ENCODE peak calls at places on chromosomes 3 and 15, in eight cellular contexts. L, G, H, E, A, V, U and W are unnamed samples.

GRCh38 chr15:83983634-83984458 is 251.7 kb upstream of the GOLGA6L4 start:
- DNase-seq in L (no peak), G (no peak), H (no peak), E (no peak), A (no peak), V (no peak), U (no peak), W (no peak)

GRCh38 chr15:63243101-63243500 is 34.3 kb upstream of the APH1B start:
- DNase-seq in L (no peak), G (peak; percentile 27), H (no peak), E (no peak), A (no peak), V (no peak), U (no peak), W (no peak)

GRCh38 chr3:111737712-111738097 is 121.4 kb upstream of the PHLDB2 start:
- DNase-seq in L (no peak), G (peak; percentile 72), H (peak; percentile 17), E (no peak), A (no peak), V (peak; percentile 90), U (no peak), W (peak; percentile 88)

GRCh38 chr15:73374599-73374998 is 5.8 kb upstream of the HCN4 start:
- DNase-seq in L (no peak), G (peak; percentile 86), H (no peak), E (peak; percentile 98), A (no peak), V (no peak), U (no peak), W (no peak)

GRCh38 chr3:46664971-46665762 is 28.3 kb downstream of the ALS2CL start:
- DNase-seq in L (no peak), G (peak; percentile 68), H (no peak), E (no peak), A (no peak), V (no peak), U (no peak), W (no peak)

GRCh38 chr3:143291826-143292447 is 172.4 kb downstream of the CHST2 start:
- DNase-seq in L (no peak), G (peak; percentile 28), H (no peak), E (no peak), A (no peak), V (no peak), U (no peak), W (peak; percentile 22)

GRCh38 chr3:127729556-127730056 is 56.9 kb downstream of the ABTB1 start:
- DNase-seq in L (no peak), G (no peak), H (no peak), E (no peak), A (no peak), V (no peak), U (no peak), W (no peak)

GRCh38 chr3:55189359-55189801 is 261.5 kb upstream of the LRTM1 start:
- DNase-seq in L (peak; percentile 57), G (no peak), H (no peak), E (no peak), A (no peak), V (no peak), U (no peak), W (no peak)

GRCh38 chr3:59759298-59760169 is 709.7 kb upstream of the CFAP20DC start:
- DNase-seq in L (no peak), G (no peak), H (no peak), E (no peak), A (no peak), V (peak; percentile 59), U (no peak), W (no peak)

GRCh38 chr3:12462159-12462962 is 21.9 kb upstream of the TSEN2 start:
- DNase-seq in L (no peak), G (no peak), H (peak; percentile 48), E (no peak), A (no peak), V (no peak), U (no peak), W (no peak)

GRCh38 chr3:39127296-39127906 is 19.9 kb downstream of the TTC21A start:
- DNase-seq in L (no peak), G (no peak), H (no peak), E (no peak), A (no peak), V (no peak), U (no peak), W (no peak)

GRCh38 chr3:39125837-39126500 is 18.5 kb downstream of the TTC21A start:
- DNase-seq in L (no peak), G (no peak), H (no peak), E (no peak), A (no peak), V (peak; percentile 34), U (no peak), W (peak; percentile 78)

GRCh38 chr3:39126532-39127071 is 19.1 kb downstream of the TTC21A start:
- DNase-seq in L (peak; percentile 89), G (no peak), H (peak; percentile 56), E (peak; percentile 62), A (no peak), V (peak; percentile 24), U (peak; percentile 52), W (no peak)

GRCh38 chr3:39122811-39123210 is 15.3 kb downstream of the TTC21A start:
- DNase-seq in L (no peak), G (no peak), H (no peak), E (no peak), A (no peak), V (no peak), U (no peak), W (no peak)

DNA sequence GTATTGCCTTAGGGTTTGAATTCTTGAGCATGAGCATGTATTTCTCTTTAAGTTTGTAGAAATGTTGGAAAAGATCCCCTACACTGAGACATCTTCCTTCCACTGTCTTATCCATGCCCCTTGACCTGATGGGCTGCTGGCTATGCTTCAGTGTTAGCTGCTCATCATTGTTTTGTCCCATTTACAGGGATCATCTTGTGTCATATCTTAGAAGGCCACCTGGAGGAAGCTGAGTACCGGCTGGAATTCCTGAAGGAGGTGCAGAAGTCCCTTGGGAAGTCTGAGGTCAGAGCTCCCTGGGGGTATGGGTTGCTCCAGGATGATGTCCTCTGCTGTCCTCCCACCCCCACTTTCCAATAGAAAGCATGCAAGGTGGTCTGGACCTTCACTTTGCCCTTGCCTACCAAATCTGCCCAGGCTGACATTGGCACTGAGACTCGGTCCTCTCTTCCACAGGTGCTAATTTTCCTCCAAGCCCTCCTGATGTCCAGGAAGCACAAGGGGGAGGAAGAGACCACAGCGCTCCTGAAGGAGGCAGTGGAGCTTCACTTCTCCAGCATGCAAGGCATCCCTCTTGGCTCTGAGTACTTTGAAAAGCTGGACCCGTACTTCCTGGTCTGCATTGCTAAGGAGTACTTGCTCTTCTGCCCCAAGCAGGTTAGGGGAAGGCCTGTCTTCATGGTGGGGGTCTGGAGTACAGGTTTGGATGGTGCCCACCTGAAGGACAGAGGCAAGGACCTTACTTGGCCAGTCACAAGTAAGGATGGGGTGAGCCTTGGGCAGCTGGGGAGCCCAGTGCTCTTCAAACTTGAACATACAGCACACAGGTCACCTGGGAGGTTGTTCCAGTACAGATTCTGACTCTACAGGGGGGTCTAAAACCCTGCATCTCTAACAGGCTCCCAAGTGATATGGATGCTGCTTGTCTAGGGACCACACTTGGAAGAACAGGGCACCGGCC is 17.7 kb downstream of the TTC21A start:
- DNase-seq in L (peak; percentile 77), G (no peak), H (peak; percentile 49), E (no peak), A (no peak), V (no peak), U (peak; percentile 26), W (peak; percentile 63)
- TF ChIP-seq CTCF in L (peak; percentile 72), G (peak; percentile 42), H (peak; percentile 57), E (peak; percentile 63), A (peak; percentile 37), V (peak; percentile 35), U (peak; percentile 42), W (peak; percentile 67)

DNA sequence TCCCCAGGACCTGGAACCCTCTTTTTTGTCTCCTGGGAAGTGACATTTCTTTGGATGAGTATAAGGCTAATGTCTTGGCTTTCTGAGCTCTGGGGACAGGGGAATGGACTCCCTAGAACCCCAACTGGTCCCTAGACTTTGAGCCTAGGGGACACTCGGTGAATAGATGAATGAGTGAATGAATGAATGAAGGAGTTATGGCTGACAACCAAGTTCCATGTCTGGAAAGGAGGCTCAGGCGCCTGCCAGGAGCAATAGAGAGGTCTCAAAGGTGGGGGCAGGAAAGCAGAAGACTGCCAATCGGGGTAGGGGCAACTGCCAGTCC is 712 bp upstream of the PRKCD start:
- DNase-seq in L (no peak), G (no peak), H (no peak), E (no peak), A (no peak), V (no peak), U (no peak), W (no peak)
- H3K4me1 ChIP-seq in L (peaks cover 12% of the 10 kb centered on the region), G (peaks cover 12% of the 10 kb centered on the region), H (peaks cover 11% of the 10 kb centered on the region), E (no peaks in the 10 kb centered on the region), A (peaks cover 49% of the 10 kb centered on the region), V (peaks cover 50% of the 10 kb centered on the region), U (peaks cover 19% of the 10 kb centered on the region), W (peaks cover 30% of the 10 kb centered on the region)

DNA sequence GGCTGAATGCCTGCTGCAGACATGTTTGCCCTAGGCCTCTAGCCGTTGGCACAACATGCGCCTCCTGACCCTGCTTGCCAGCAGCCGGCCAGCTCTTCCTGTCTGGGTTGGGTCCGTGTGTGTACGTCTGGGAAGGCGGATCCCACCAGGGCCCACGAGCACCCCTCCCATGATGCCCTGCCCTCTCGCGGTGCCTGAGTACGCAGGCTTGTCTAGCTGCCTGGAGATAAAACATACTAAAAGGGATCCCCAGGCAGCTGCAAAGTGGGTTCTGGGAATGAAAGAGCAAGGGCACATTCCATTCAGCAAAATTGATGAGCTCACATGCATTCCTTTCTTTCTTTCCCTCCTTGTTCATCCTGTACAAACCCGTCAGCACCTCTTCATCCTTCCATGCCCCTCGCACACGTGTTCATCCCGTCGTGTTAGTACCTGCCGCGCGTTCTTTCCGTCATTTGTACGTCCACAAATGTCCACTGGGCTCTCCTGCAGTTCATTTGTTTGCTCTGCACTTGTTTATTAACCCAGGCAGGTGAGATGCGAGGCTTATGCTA is 74.3 kb downstream of the FBLN2 start:
- DNase-seq in L (no peak), G (no peak), H (no peak), E (peak; percentile 27), A (no peak), V (peak; percentile 86), U (peak; percentile 14), W (peak; percentile 73)
- TF ChIP-seq CTCF in L (no peak), G (no peak), H (no peak), E (no peak), A (no peak), V (no peak), U (no peak), W (no peak)

DNA sequence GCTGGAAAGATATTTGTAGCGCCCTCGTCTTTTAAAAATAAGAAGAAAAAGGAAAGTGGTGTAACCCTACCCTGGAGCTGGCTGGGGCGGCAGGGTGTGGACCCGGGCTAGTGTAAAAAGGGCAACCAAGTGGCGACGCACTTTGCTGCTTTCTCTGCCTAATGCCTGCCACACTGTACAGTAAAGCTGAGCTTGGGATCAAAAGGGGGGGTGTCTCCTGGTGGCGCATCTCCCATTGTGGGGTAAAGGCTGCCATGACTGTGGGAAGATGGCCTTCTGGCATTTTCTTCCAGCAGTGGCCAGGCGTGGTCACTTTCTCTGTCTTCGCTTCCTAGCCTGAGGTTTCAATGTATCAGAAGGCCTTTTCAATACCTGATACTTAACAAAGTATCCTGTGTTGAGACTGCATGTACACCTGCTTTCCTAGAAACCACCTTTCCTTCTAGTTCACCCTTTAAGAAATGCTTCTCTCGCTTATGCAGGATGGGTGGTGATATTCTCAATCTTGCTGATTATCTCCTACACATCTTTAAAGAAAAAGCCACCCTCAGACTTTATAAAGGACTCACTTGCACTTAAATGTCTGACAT is 901 bp downstream of the ARL6IP5 start:
- DNase-seq in L (peak; percentile 68), G (peak; percentile 34), H (peak; percentile 30), E (no peak), A (no peak), V (peak; percentile 30), U (peak; percentile 29), W (peak; percentile 22)
- H3K4me1 ChIP-seq in L (peaks cover 4% of the 10 kb centered on the region), G (peaks cover 49% of the 10 kb centered on the region), H (peaks cover 47% of the 10 kb centered on the region), E (peaks cover 56% of the 10 kb centered on the region), A (peaks cover 72% of the 10 kb centered on the region), V (peaks cover 71% of the 10 kb centered on the region), U (peaks cover 15% of the 10 kb centered on the region), W (peaks cover 16% of the 10 kb centered on the region)

GRCh38 chr15:85710340-85710842 is 84.3 kb downstream of the KLHL25 start:
- DNase-seq in L (no peak), G (no peak), H (no peak), E (no peak), A (no peak), V (no peak), U (no peak), W (no peak)
- TF ChIP-seq CTCF in L (no peak), G (no peak), H (no peak), E (no peak), A (no peak), V (no peak), U (no peak), W (no peak)